ENCODE peak calls at places on chromosomes 7 and 10, in seven cellular contexts. S, J, P, L, D, Z and O are unnamed samples.

GRCh38 chr10:2173328-2173727 is 436.0 kb upstream of the ADARB2 start:
- DNase-seq in S (no peak), J (no peak), P (no peak), L (no peak), D (no peak), Z (no peak), O (no peak)

GRCh38 chr10:59625842-59626522 is 83.7 kb downstream of the SLC16A9 start:
- DNase-seq in S (peak), J (peak), P (peak), L (peak), D (peak), Z (peak), O (peak)

GRCh38 chr10:98636921-98637329 is 190.2 kb upstream of the HPS1 start:
- DNase-seq in S (peak), J (no peak), P (no peak), L (peak), D (no peak), Z (no peak), O (no peak)

GRCh38 chr10:59362991-59363390 is 642 bp upstream of the FAM13C start:
- DNase-seq in S (no peak), J (no peak), P (peak), L (peak), D (peak), Z (no peak), O (peak)

GRCh38 chr10:74977913-74978847 is 133.3 kb upstream of the SAMD8 start:
- DNase-seq in S (peak), J (no peak), P (no peak), L (no peak), D (no peak), Z (no peak), O (no peak)

GRCh38 chr7:69465262-69465661 is 133.0 kb upstream of the AUTS2 start:
- DNase-seq in S (no peak), J (no peak), P (no peak), L (no peak), D (no peak), Z (no peak), O (no peak)

GRCh38 chr7:101535333-101535732 is 93.8 kb downstream of the MYL10 start:
- DNase-seq in S (no peak), J (no peak), P (no peak), L (no peak), D (no peak), Z (no peak), O (no peak)

GRCh38 chr10:86370006-86370585 is 3.5 kb upstream of the GRID1 start:
- DNase-seq in S (no peak), J (no peak), P (peak), L (no peak), D (no peak), Z (no peak), O (no peak)

GRCh38 chr10:121165276-121165675 is 314.1 kb downstream of the WDR11 start:
- DNase-seq in S (no peak), J (no peak), P (no peak), L (no peak), D (no peak), Z (no peak), O (peak)

GRCh38 chr10:69645296-69645665 is 15.2 kb downstream of the FAM241B start:
- DNase-seq in S (no peak), J (no peak), P (peak), L (no peak), D (no peak), Z (no peak), O (no peak)

GRCh38 chr7:128030999-128031681 is at the start of gene LRRC4:
- DNase-seq in S (peak), J (no peak), P (no peak), L (peak), D (no peak), Z (no peak), O (no peak)

GRCh38 chr7:28530175-28531142 is 118.1 kb downstream of the CREB5 start:
- DNase-seq in S (no peak), J (no peak), P (no peak), L (no peak), D (no peak), Z (no peak), O (peak)

GRCh38 chr7:157817433-157817832 is 480.6 kb downstream of the DNAJB6 start:
- DNase-seq in S (no peak), J (no peak), P (no peak), L (no peak), D (no peak), Z (no peak), O (no peak)

GRCh38 chr7:13904689-13905088 is 84.8 kb downstream of the ETV1 start:
- DNase-seq in S (no peak), J (no peak), P (no peak), L (peak), D (no peak), Z (no peak), O (peak)

GRCh38 chr7:92402920-92403759 is 44.1 kb upstream of the GATAD1 start:
- DNase-seq in S (no peak), J (no peak), P (no peak), L (peak), D (no peak), Z (no peak), O (no peak)

GRCh38 chr10:71092812-71093391 is 119.5 kb upstream of the UNC5B start:
- DNase-seq in S (no peak), J (no peak), P (no peak), L (no peak), D (no peak), Z (no peak), O (no peak)

GRCh38 chr7:106885652-106886051 is 20.6 kb downstream of the PIK3CG start:
- DNase-seq in S (no peak), J (no peak), P (no peak), L (no peak), D (no peak), Z (no peak), O (no peak)

GRCh38 chr7:520503-521161 is 986 bp upstream of the PDGFA start:
- DNase-seq in S (no peak), J (no peak), P (no peak), L (no peak), D (no peak), Z (no peak), O (no peak)
- TF ChIP-seq CTCF in S (no peak), J (no peak), P (no peak), L (no peak), D (peak), Z (no peak), O (peak)

GRCh38 chr7:97018126-97018601 is 6.5 kb downstream of the DLX5 start:
- DNase-seq in S (no peak), J (no peak), P (no peak), L (no peak), D (no peak), Z (no peak), O (no peak)
- H3K4me3 ChIP-seq in S (no peak), J (no peak), P (no peak), L (no peak), D (no peak), Z (no peak), O (no peak)

DNA sequence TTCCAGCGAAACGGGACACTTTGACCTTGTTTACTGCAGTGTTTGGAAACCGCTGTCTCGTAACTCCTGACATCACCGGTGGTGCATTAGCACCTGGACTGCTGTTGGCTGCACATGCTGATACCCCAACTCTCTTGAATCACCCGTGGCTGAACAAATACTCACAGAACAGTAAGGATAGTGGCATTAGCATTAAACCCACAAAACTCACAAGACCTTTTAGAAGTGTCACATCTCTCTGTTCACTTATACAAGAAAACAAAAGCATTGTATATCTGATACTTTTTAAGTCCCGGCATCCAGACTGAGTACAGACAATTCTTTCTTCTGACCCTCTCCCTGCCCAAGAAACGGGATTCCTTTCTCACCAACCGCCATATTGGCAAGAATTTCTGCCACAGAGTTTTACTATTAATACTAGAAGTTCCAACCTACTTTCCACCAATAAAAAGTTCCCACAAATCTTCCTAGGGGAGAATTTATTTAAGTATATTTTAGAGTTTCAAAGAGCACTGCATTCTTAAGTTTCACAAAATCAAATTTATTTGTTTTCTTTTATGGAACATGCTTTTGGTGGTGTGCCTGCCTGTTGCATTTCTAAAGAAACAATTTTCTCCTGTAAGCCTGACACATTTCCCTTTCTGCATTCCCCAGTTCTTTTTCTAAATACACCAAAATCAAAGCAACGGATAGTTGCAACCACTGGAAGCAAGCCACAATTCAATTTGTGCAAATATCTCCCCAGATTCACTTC is 208.4 kb upstream of the KLF14 start:
- DNase-seq in S (peak), J (no peak), P (no peak), L (peak), D (peak), Z (no peak), O (no peak)
- TF ChIP-seq CTCF in S (no peak), J (no peak), P (no peak), L (no peak), D (no peak), Z (no peak), O (no peak)

GRCh38 chr10:117339569-117339968 is 35.7 kb downstream of the PDZD8 start:
- DNase-seq in S (no peak), J (no peak), P (no peak), L (peak), D (no peak), Z (no peak), O (no peak)

GRCh38 chr10:117334921-117335320 is 40.3 kb downstream of the PDZD8 start:
- DNase-seq in S (no peak), J (no peak), P (no peak), L (no peak), D (no peak), Z (no peak), O (no peak)

GRCh38 chr10:117339979-117340378 is 35.3 kb downstream of the PDZD8 start:
- DNase-seq in S (no peak), J (no peak), P (no peak), L (no peak), D (no peak), Z (no peak), O (no peak)

GRCh38 chr10:117334075-117334474 is 41.2 kb downstream of the PDZD8 start:
- DNase-seq in S (no peak), J (no peak), P (no peak), L (peak), D (no peak), Z (no peak), O (no peak)
- H3K4me3 ChIP-seq in S (no peak), J (no peak), P (no peak), L (no peak), D (no peak), Z (no peak), O (no peak)

GRCh38 chr7:36192050-36192824 is 39.2 kb downstream of the EEPD1 start:
- DNase-seq in S (no peak), J (peak), P (peak), L (peak), D (no peak), Z (no peak), O (no peak)
- TF ChIP-seq CTCF in S (no peak), J (no peak), P (no peak), L (no peak), D (no peak), Z (no peak), O (no peak)

GRCh38 chr7:116872026-116872425 is 9.6 kb downstream of the CAPZA2 start:
- DNase-seq in S (no peak), J (no peak), P (no peak), L (no peak), D (no peak), Z (no peak), O (no peak)
- H3K4me3 ChIP-seq in S (no peak), J (no peak), P (no peak), L (no peak), D (no peak), Z (no peak), O (no peak)

GRCh38 chr10:76311752-76312699 is 880.6 kb downstream of the LRMDA start:
- DNase-seq in S (peak), J (no peak), P (no peak), L (peak), D (peak), Z (no peak), O (no peak)
- TF ChIP-seq CTCF in S (peak), J (peak), P (no peak), L (peak), D (peak), Z (peak), O (peak)

GRCh38 chr7:47580811-47581331 is 1.0 kb downstream of the TNS3 start:
- DNase-seq in S (no peak), J (no peak), P (no peak), L (no peak), D (peak), Z (no peak), O (no peak)

GRCh38 chr7:47581442-47581820 is 480 bp downstream of the TNS3 start:
- DNase-seq in S (no peak), J (no peak), P (no peak), L (no peak), D (no peak), Z (no peak), O (no peak)

GRCh38 chr7:47580175-47580701 is 1.7 kb downstream of the TNS3 start:
- DNase-seq in S (no peak), J (no peak), P (no peak), L (no peak), D (peak), Z (peak), O (no peak)

GRCh38 chr7:47582748-47583740 is 1.1 kb upstream of the TNS3 start:
- DNase-seq in S (no peak), J (no peak), P (peak), L (no peak), D (peak), Z (peak), O (peak)

DNA sequence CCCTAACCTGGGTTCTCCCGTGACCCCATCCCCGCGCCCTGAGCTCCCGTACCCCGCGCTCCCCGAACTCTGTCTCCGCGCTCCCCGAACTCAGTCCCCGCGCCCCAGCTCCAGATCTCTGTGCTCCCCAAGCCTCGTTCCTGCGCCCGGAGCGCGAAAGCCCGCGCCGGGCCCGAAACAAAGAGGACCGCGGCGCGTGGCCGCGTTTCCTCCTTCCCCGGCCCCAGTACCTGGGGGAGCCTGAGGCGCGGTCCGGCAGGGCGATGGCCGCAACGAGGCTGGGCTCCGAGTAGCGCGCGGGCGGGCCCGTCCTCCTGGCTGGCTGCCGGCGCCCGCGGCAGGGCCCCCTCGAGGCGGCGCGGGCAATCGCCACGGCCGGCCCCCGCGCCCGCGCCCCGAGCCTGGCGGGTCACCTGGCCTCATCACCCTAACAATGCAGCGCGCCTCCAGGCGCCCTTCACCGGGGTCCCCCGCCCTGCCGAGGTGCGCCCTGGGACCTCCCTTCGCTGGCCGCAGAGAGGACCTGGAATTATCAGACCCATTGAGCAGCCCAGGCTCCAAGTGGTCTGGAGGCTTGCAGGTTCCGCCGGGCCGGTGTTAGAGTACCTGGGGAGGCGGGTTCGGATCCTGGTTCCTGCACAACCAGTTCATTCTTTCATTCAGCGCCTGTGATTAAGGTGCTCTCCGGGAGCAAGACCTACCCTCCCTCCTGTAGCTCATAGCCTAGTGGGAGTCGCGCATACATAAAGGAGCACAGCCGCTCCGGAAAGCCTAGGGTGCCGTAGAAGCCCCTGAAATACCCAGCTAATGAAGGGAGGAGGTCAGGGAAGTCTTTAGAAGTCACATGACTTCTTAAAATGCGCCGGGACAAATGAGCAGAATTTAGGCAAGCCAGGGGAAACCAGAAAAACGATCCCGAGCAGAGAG is at the start of gene TNS3:
- DNase-seq in S (no peak), J (no peak), P (no peak), L (no peak), D (peak), Z (peak), O (no peak)
- H3K4me3 ChIP-seq in S (no peak), J (peak), P (peak), L (peak), D (peak), Z (peak), O (peak)

GRCh38 chr10:124941823-124942222 is at the start of gene ZRANB1:
- DNase-seq in S (no peak), J (no peak), P (no peak), L (no peak), D (no peak), Z (no peak), O (no peak)
- TF ChIP-seq CTCF in S (no peak), J (no peak), P (no peak), L (no peak), D (no peak), Z (no peak), O (no peak)

DNA sequence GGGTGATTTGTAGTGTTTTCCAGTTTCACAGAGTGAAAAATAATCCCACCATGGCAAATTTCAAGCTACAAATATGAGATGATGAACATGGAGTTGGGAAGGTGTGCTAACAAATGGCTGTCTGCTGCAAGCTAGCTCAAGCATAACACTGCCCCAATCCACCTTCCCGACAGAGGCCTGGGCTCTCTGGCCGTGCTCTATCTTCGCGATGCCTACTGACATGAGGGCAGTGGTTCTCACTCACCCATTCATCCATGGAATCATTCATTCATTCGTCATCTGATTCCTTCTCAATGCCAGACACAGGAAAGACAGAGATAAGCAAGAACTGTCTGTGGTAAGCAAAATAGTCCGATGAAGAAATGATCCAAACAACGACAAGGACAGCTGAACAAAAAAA is 65.4 kb downstream of the ZNF467 start:
- DNase-seq in S (no peak), J (no peak), P (no peak), L (no peak), D (no peak), Z (no peak), O (no peak)
- H3K4me3 ChIP-seq in S (no peak), J (no peak), P (no peak), L (no peak), D (no peak), Z (no peak), O (no peak)